ENCODE peak calls at places on chromosome 21, in ten cellular contexts. One of them, this sample, is unnamed.

GRCh38 chr21:21712761-21713558 is 714.8 kb downstream of the NCAM2 start:
- DNase-seq in left ventricle myocardium inferior: no peak
- DNase-seq in endothelial cell: no peak
- DNase-seq in AG10803: peak
- DNase-seq in AG04450: no peak
- DNase-seq in mucosa of descending colon: no peak
- DNase-seq in HFF-Myc: no peak
- DNase-seq in esophagus squamous epithelium: no peak
- DNase-seq in transverse colon: no peak
- DNase-seq in GM20000: no peak
- DNase-seq in this sample: no peak

GRCh38 chr21:31354604-31355443 is 10.8 kb upstream of the TIAM1 start:
- DNase-seq in AG04450: peak
- DNase-seq in HFF-Myc: peak
- DNase-seq in esophagus squamous epithelium: no peak
- DNase-seq in endothelial cell: no peak
- DNase-seq in left ventricle myocardium inferior: no peak
- DNase-seq in transverse colon: peak
- DNase-seq in AG10803: peak
- DNase-seq in mucosa of descending colon: peak
- DNase-seq in GM20000: no peak
- DNase-seq in this sample: no peak

GRCh38 chr21:41289431-41289830 is 27.2 kb upstream of the FAM3B start:
- DNase-seq in esophagus squamous epithelium: no peak
- DNase-seq in HFF-Myc: no peak
- DNase-seq in AG04450: no peak
- DNase-seq in left ventricle myocardium inferior: no peak
- DNase-seq in endothelial cell: no peak
- DNase-seq in transverse colon: no peak
- DNase-seq in GM20000: no peak
- DNase-seq in mucosa of descending colon: no peak
- DNase-seq in AG10803: no peak
- DNase-seq in this sample: no peak

GRCh38 chr21:45448810-45449657 is 44.1 kb downstream of the COL18A1 start:
- DNase-seq in transverse colon: no peak
- DNase-seq in AG10803: no peak
- DNase-seq in mucosa of descending colon: no peak
- DNase-seq in endothelial cell: no peak
- DNase-seq in GM20000: no peak
- DNase-seq in AG04450: no peak
- DNase-seq in esophagus squamous epithelium: no peak
- DNase-seq in left ventricle myocardium inferior: no peak
- DNase-seq in HFF-Myc: no peak
- DNase-seq in this sample: no peak

GRCh38 chr21:42538479-42539275 is 25.0 kb downstream of the SLC37A1 start:
- DNase-seq in endothelial cell: no peak
- DNase-seq in left ventricle myocardium inferior: no peak
- DNase-seq in GM20000: no peak
- DNase-seq in AG04450: no peak
- DNase-seq in transverse colon: no peak
- DNase-seq in HFF-Myc: no peak
- DNase-seq in esophagus squamous epithelium: no peak
- DNase-seq in mucosa of descending colon: no peak
- DNase-seq in AG10803: no peak
- DNase-seq in this sample: no peak

GRCh38 chr21:45469273-45470086 is 64.5 kb downstream of the COL18A1 start:
- DNase-seq in HFF-Myc: no peak
- DNase-seq in AG10803: no peak
- DNase-seq in left ventricle myocardium inferior: peak
- DNase-seq in esophagus squamous epithelium: no peak
- DNase-seq in transverse colon: no peak
- DNase-seq in AG04450: no peak
- DNase-seq in mucosa of descending colon: no peak
- DNase-seq in GM20000: no peak
- DNase-seq in endothelial cell: no peak
- DNase-seq in this sample: no peak

GRCh38 chr21:44261675-44262295 is at the start of gene DNMT3L:
- DNase-seq in AG10803: no peak
- DNase-seq in mucosa of descending colon: no peak
- DNase-seq in GM20000: no peak
- DNase-seq in AG04450: no peak
- DNase-seq in esophagus squamous epithelium: no peak
- DNase-seq in endothelial cell: no peak
- DNase-seq in transverse colon: no peak
- DNase-seq in left ventricle myocardium inferior: no peak
- DNase-seq in HFF-Myc: no peak
- DNase-seq in this sample: no peak

GRCh38 chr21:44495641-44496040 is 40.3 kb downstream of the LRRC3 start:
- DNase-seq in esophagus squamous epithelium: no peak
- DNase-seq in GM20000: no peak
- DNase-seq in HFF-Myc: no peak
- DNase-seq in AG10803: no peak
- DNase-seq in left ventricle myocardium inferior: no peak
- DNase-seq in mucosa of descending colon: no peak
- DNase-seq in endothelial cell: no peak
- DNase-seq in AG04450: no peak
- DNase-seq in transverse colon: no peak
- DNase-seq in this sample: no peak

GRCh38 chr21:31273278-31273677 is 70.8 kb downstream of the TIAM1 start:
- DNase-seq in AG10803: no peak
- DNase-seq in HFF-Myc: no peak
- DNase-seq in GM20000: no peak
- DNase-seq in transverse colon: no peak
- DNase-seq in AG04450: no peak
- DNase-seq in esophagus squamous epithelium: no peak
- DNase-seq in endothelial cell: no peak
- DNase-seq in left ventricle myocardium inferior: no peak
- DNase-seq in mucosa of descending colon: no peak
- DNase-seq in this sample: no peak

GRCh38 chr21:17554619-17555472 is 42.0 kb downstream of the CXADR start:
- DNase-seq in HFF-Myc: no peak
- DNase-seq in mucosa of descending colon: peak
- DNase-seq in esophagus squamous epithelium: no peak
- DNase-seq in AG04450: no peak
- DNase-seq in transverse colon: no peak
- DNase-seq in endothelial cell: peak
- DNase-seq in left ventricle myocardium inferior: no peak
- DNase-seq in GM20000: peak
- DNase-seq in AG10803: peak
- DNase-seq in this sample: no peak

GRCh38 chr21:16279658-16280581 is 550.1 kb downstream of the USP25 start:
- DNase-seq in AG04450: peak
- DNase-seq in esophagus squamous epithelium: no peak
- DNase-seq in GM20000: no peak
- DNase-seq in AG10803: peak
- DNase-seq in left ventricle myocardium inferior: peak
- DNase-seq in HFF-Myc: no peak
- DNase-seq in transverse colon: no peak
- DNase-seq in mucosa of descending colon: no peak
- DNase-seq in endothelial cell: no peak
- DNase-seq in this sample: no peak

GRCh38 chr21:45041351-45041805 is 33.0 kb upstream of the ADARB1 start:
- DNase-seq in endothelial cell: no peak
- DNase-seq in GM20000: no peak
- DNase-seq in HFF-Myc: no peak
- DNase-seq in esophagus squamous epithelium: no peak
- DNase-seq in mucosa of descending colon: peak
- DNase-seq in transverse colon: peak
- DNase-seq in AG04450: no peak
- DNase-seq in AG10803: peak
- DNase-seq in left ventricle myocardium inferior: peak
- DNase-seq in this sample: no peak

DNA sequence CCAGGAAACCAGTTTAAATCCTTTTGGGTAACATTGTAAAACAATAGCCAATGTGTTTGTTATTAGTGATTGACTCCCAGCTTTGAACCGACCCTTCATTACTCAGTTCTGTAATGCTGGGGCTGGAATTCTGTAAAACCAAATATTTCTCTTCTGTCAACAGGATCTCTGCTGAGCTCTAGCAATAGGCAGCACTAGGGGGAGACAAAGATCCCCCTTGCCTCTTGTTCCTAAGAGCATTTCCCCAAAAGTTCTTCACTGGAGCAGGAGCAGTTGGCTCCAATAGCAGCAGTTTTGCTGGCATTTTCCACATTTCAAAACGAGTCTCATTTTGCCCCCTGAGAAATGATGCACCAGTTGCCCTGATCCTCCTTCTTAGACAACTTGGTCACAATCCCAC is 1671.1 kb downstream of the MRPL39 start:
- DNase-seq in HFF-Myc: no peak
- DNase-seq in transverse colon: no peak
- DNase-seq in mucosa of descending colon: no peak
- DNase-seq in endothelial cell: no peak
- DNase-seq in AG10803: no peak
- DNase-seq in left ventricle myocardium inferior: no peak
- DNase-seq in esophagus squamous epithelium: no peak
- DNase-seq in GM20000: no peak
- DNase-seq in AG04450: peak
- DNase-seq in this sample: no peak
- TF ChIP-seq CTCF in HFF-Myc: peak
- TF ChIP-seq CTCF in transverse colon: no peak
- TF ChIP-seq CTCF in mucosa of descending colon: no peak
- TF ChIP-seq CTCF in endothelial cell: no peak
- TF ChIP-seq CTCF in AG10803: no peak
- TF ChIP-seq CTCF in left ventricle myocardium inferior: peak
- TF ChIP-seq CTCF in esophagus squamous epithelium: no peak
- TF ChIP-seq CTCF in GM20000: peak
- TF ChIP-seq CTCF in AG04450: peak
- TF ChIP-seq CTCF in this sample: peak

GRCh38 chr21:33383056-33383888 is 19.9 kb upstream of the IFNGR2 start:
- DNase-seq in esophagus squamous epithelium: peak
- DNase-seq in transverse colon: peak
- DNase-seq in left ventricle myocardium inferior: peak
- DNase-seq in endothelial cell: no peak
- DNase-seq in HFF-Myc: peak
- DNase-seq in mucosa of descending colon: peak
- DNase-seq in AG10803: peak
- DNase-seq in AG04450: no peak
- DNase-seq in GM20000: peak
- DNase-seq in this sample: peak

GRCh38 chr21:33384851-33385331 is 18.3 kb upstream of the IFNGR2 start:
- DNase-seq in mucosa of descending colon: no peak
- DNase-seq in endothelial cell: no peak
- DNase-seq in HFF-Myc: no peak
- DNase-seq in AG10803: no peak
- DNase-seq in esophagus squamous epithelium: no peak
- DNase-seq in AG04450: no peak
- DNase-seq in GM20000: no peak
- DNase-seq in left ventricle myocardium inferior: no peak
- DNase-seq in transverse colon: no peak
- DNase-seq in this sample: no peak

GRCh38 chr21:33390479-33390878 is 12.7 kb upstream of the IFNGR2 start:
- DNase-seq in esophagus squamous epithelium: no peak
- DNase-seq in HFF-Myc: no peak
- DNase-seq in AG10803: no peak
- DNase-seq in endothelial cell: no peak
- DNase-seq in transverse colon: no peak
- DNase-seq in mucosa of descending colon: no peak
- DNase-seq in GM20000: no peak
- DNase-seq in AG04450: no peak
- DNase-seq in left ventricle myocardium inferior: no peak
- DNase-seq in this sample: no peak

GRCh38 chr21:33388188-33388587 is 15.0 kb upstream of the IFNGR2 start:
- DNase-seq in endothelial cell: no peak
- DNase-seq in mucosa of descending colon: no peak
- DNase-seq in esophagus squamous epithelium: no peak
- DNase-seq in GM20000: no peak
- DNase-seq in AG04450: no peak
- DNase-seq in AG10803: no peak
- DNase-seq in left ventricle myocardium inferior: no peak
- DNase-seq in HFF-Myc: no peak
- DNase-seq in transverse colon: no peak
- DNase-seq in this sample: no peak

DNA sequence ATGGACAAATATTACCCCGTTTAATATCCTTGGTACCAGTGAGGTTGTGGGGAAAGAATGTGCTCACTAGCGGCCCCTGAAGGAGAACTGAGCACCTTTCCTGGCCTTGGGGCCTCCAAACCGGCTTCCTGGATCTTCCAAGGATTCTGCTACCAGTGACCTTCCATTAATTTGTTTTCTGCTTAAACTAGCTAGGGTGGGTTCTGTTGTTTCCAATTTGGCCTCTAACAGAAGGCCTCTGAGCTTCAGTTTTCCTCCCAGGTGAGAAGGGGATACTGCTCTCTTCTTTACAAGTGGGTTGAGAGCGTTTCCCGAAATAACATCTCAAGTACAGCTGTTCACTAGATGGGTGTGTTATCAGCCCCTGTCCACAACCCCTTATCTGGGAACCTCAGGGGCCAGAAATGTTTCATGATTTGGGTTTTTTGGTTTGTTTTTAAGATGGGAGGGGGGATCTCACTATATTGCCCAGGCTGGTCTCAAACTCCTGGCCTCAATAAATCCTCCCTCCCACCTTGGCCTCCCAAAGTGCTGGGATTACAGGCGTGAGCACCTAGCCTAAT is 16.9 kb upstream of the IFNGR2 start:
- DNase-seq in HFF-Myc: no peak
- DNase-seq in transverse colon: no peak
- DNase-seq in mucosa of descending colon: no peak
- DNase-seq in left ventricle myocardium inferior: no peak
- DNase-seq in esophagus squamous epithelium: no peak
- DNase-seq in endothelial cell: peak
- DNase-seq in AG10803: no peak
- DNase-seq in AG04450: no peak
- DNase-seq in GM20000: no peak
- DNase-seq in this sample: no peak
- TF ChIP-seq CTCF in HFF-Myc: peak
- TF ChIP-seq CTCF in transverse colon: no peak
- TF ChIP-seq CTCF in mucosa of descending colon: no peak
- TF ChIP-seq CTCF in left ventricle myocardium inferior: no peak
- TF ChIP-seq CTCF in esophagus squamous epithelium: no peak
- TF ChIP-seq CTCF in endothelial cell: no peak
- TF ChIP-seq CTCF in AG10803: peak
- TF ChIP-seq CTCF in AG04450: peak
- TF ChIP-seq CTCF in GM20000: no peak
- TF ChIP-seq CTCF in this sample: no peak

GRCh38 chr21:46532080-46532479 is 72.8 kb downstream of the S100B start:
- DNase-seq in transverse colon: no peak
- DNase-seq in AG10803: no peak
- DNase-seq in GM20000: no peak
- DNase-seq in mucosa of descending colon: no peak
- DNase-seq in AG04450: no peak
- DNase-seq in HFF-Myc: no peak
- DNase-seq in endothelial cell: no peak
- DNase-seq in esophagus squamous epithelium: no peak
- DNase-seq in left ventricle myocardium inferior: no peak
- DNase-seq in this sample: no peak
- TF ChIP-seq CTCF in transverse colon: no peak
- TF ChIP-seq CTCF in AG10803: no peak
- TF ChIP-seq CTCF in GM20000: no peak
- TF ChIP-seq CTCF in mucosa of descending colon: no peak
- TF ChIP-seq CTCF in AG04450: no peak
- TF ChIP-seq CTCF in HFF-Myc: no peak
- TF ChIP-seq CTCF in endothelial cell: no peak
- TF ChIP-seq CTCF in esophagus squamous epithelium: no peak
- TF ChIP-seq CTCF in left ventricle myocardium inferior: no peak
- TF ChIP-seq CTCF in this sample: no peak

DNA sequence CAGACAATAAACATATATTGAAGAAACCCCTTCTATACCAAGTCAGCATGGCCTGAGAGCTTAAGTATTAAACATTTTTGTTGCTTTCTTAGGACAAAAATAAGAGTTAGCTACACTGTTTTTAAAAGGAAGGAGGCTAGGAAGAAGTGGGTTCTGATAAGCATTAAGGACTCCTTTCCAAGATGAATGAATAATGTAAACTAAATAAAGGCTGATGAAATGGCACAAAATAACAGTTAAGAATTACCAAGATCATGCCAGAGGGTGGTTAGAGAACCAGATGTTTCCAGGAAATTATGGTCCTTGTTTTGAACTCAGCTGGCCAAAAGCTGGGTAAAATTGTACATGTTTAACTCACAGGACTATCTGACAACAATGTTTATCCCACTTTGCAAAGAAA is 114.1 kb upstream of the ETS2 start:
- DNase-seq in AG04450: no peak
- DNase-seq in endothelial cell: no peak
- DNase-seq in GM20000: no peak
- DNase-seq in mucosa of descending colon: no peak
- DNase-seq in transverse colon: no peak
- DNase-seq in esophagus squamous epithelium: no peak
- DNase-seq in HFF-Myc: no peak
- DNase-seq in AG10803: no peak
- DNase-seq in left ventricle myocardium inferior: no peak
- DNase-seq in this sample: no peak
- TF ChIP-seq CTCF in AG04450: no peak
- TF ChIP-seq CTCF in endothelial cell: no peak
- TF ChIP-seq CTCF in GM20000: no peak
- TF ChIP-seq CTCF in mucosa of descending colon: no peak
- TF ChIP-seq CTCF in transverse colon: no peak
- TF ChIP-seq CTCF in esophagus squamous epithelium: no peak
- TF ChIP-seq CTCF in HFF-Myc: no peak
- TF ChIP-seq CTCF in AG10803: no peak
- TF ChIP-seq CTCF in left ventricle myocardium inferior: no peak
- TF ChIP-seq CTCF in this sample: no peak

This sample was measured in GM10248.